ENCODE peak calls at places on chromosomes 1 and 21, in nine cellular contexts. One of them, this sample, is unnamed.

GRCh38 chr1:99644302-99645004 is 1.5 kb upstream of the PALMD start:
- DNase-seq in MCF 10A: peak
- DNase-seq in RCC 7860: no peak
- DNase-seq in K562: no peak
- DNase-seq in activated CD8-positive, alpha-beta T cell treated with anti-CD3 and anti-CD28 coated beads, Interleukin-2, amount 10 ng/mL, durations not matched to agents 7 days and 5 days: no peak
- DNase-seq in activated T-cell treated with anti-CD3 and anti-CD28 coated beads for 48 hours: no peak
- DNase-seq in GM06990: no peak
- DNase-seq in NCI-H1694: no peak
- DNase-seq in AG08395: no peak
- DNase-seq in this sample: no peak

GRCh38 chr21:18493420-18493819 is 89.8 kb upstream of the TMPRSS15 start:
- DNase-seq in MCF 10A: peak
- DNase-seq in RCC 7860: peak
- DNase-seq in K562: no peak
- DNase-seq in activated CD8-positive, alpha-beta T cell treated with anti-CD3 and anti-CD28 coated beads, Interleukin-2, amount 10 ng/mL, durations not matched to agents 7 days and 5 days: no peak
- DNase-seq in activated T-cell treated with anti-CD3 and anti-CD28 coated beads for 48 hours: no peak
- DNase-seq in GM06990: no peak
- DNase-seq in NCI-H1694: no peak
- DNase-seq in AG08395: peak
- DNase-seq in this sample: no peak

GRCh38 chr1:23634840-23635642 is 56.6 kb upstream of the RPL11 start:
- DNase-seq in MCF 10A: peak
- DNase-seq in RCC 7860: peak
- DNase-seq in K562: peak
- DNase-seq in activated CD8-positive, alpha-beta T cell treated with anti-CD3 and anti-CD28 coated beads, Interleukin-2, amount 10 ng/mL, durations not matched to agents 7 days and 5 days: peak
- DNase-seq in activated T-cell treated with anti-CD3 and anti-CD28 coated beads for 48 hours: no peak
- DNase-seq in GM06990: peak
- DNase-seq in NCI-H1694: peak
- DNase-seq in AG08395: peak
- DNase-seq in this sample: no peak

GRCh38 chr1:12703821-12704451 is 12.0 kb upstream of the AADACL3 start:
- DNase-seq in MCF 10A: no peak
- DNase-seq in RCC 7860: no peak
- DNase-seq in K562: no peak
- DNase-seq in activated CD8-positive, alpha-beta T cell treated with anti-CD3 and anti-CD28 coated beads, Interleukin-2, amount 10 ng/mL, durations not matched to agents 7 days and 5 days: no peak
- DNase-seq in activated T-cell treated with anti-CD3 and anti-CD28 coated beads for 48 hours: no peak
- DNase-seq in GM06990: no peak
- DNase-seq in NCI-H1694: no peak
- DNase-seq in AG08395: no peak
- DNase-seq in this sample: no peak

GRCh38 chr1:64112281-64112680 is 91.1 kb upstream of the UBE2U start:
- DNase-seq in MCF 10A: peak
- DNase-seq in RCC 7860: peak
- DNase-seq in K562: no peak
- DNase-seq in activated CD8-positive, alpha-beta T cell treated with anti-CD3 and anti-CD28 coated beads, Interleukin-2, amount 10 ng/mL, durations not matched to agents 7 days and 5 days: no peak
- DNase-seq in activated T-cell treated with anti-CD3 and anti-CD28 coated beads for 48 hours: no peak
- DNase-seq in GM06990: no peak
- DNase-seq in NCI-H1694: no peak
- DNase-seq in AG08395: peak
- DNase-seq in this sample: no peak

GRCh38 chr1:94606471-94606870 is 64.9 kb upstream of the F3 start:
- DNase-seq in MCF 10A: no peak
- DNase-seq in RCC 7860: peak
- DNase-seq in K562: no peak
- DNase-seq in activated CD8-positive, alpha-beta T cell treated with anti-CD3 and anti-CD28 coated beads, Interleukin-2, amount 10 ng/mL, durations not matched to agents 7 days and 5 days: no peak
- DNase-seq in activated T-cell treated with anti-CD3 and anti-CD28 coated beads for 48 hours: no peak
- DNase-seq in GM06990: no peak
- DNase-seq in NCI-H1694: no peak
- DNase-seq in AG08395: no peak
- DNase-seq in this sample: no peak

GRCh38 chr1:64696879-64697278 is 48.0 kb upstream of the RAVER2 start:
- DNase-seq in MCF 10A: no peak
- DNase-seq in RCC 7860: no peak
- DNase-seq in K562: no peak
- DNase-seq in activated CD8-positive, alpha-beta T cell treated with anti-CD3 and anti-CD28 coated beads, Interleukin-2, amount 10 ng/mL, durations not matched to agents 7 days and 5 days: no peak
- DNase-seq in activated T-cell treated with anti-CD3 and anti-CD28 coated beads for 48 hours: no peak
- DNase-seq in GM06990: no peak
- DNase-seq in NCI-H1694: no peak
- DNase-seq in AG08395: no peak
- DNase-seq in this sample: no peak

GRCh38 chr1:52641307-52641706 is 8.3 kb downstream of the SHISAL2A start:
- DNase-seq in MCF 10A: no peak
- DNase-seq in RCC 7860: no peak
- DNase-seq in K562: no peak
- DNase-seq in activated CD8-positive, alpha-beta T cell treated with anti-CD3 and anti-CD28 coated beads, Interleukin-2, amount 10 ng/mL, durations not matched to agents 7 days and 5 days: no peak
- DNase-seq in activated T-cell treated with anti-CD3 and anti-CD28 coated beads for 48 hours: no peak
- DNase-seq in GM06990: no peak
- DNase-seq in NCI-H1694: no peak
- DNase-seq in AG08395: no peak
- DNase-seq in this sample: peak

GRCh38 chr21:23812485-23812884 is 1794.8 kb downstream of the MRPL39 start:
- DNase-seq in MCF 10A: no peak
- DNase-seq in RCC 7860: no peak
- DNase-seq in K562: peak
- DNase-seq in activated CD8-positive, alpha-beta T cell treated with anti-CD3 and anti-CD28 coated beads, Interleukin-2, amount 10 ng/mL, durations not matched to agents 7 days and 5 days: no peak
- DNase-seq in activated T-cell treated with anti-CD3 and anti-CD28 coated beads for 48 hours: no peak
- DNase-seq in GM06990: no peak
- DNase-seq in NCI-H1694: no peak
- DNase-seq in AG08395: no peak
- DNase-seq in this sample: no peak

GRCh38 chr1:159944623-159945455 is 574 bp downstream of the IGSF9 start:
- DNase-seq in MCF 10A: no peak
- DNase-seq in RCC 7860: no peak
- DNase-seq in K562: no peak
- DNase-seq in activated CD8-positive, alpha-beta T cell treated with anti-CD3 and anti-CD28 coated beads, Interleukin-2, amount 10 ng/mL, durations not matched to agents 7 days and 5 days: no peak
- DNase-seq in activated T-cell treated with anti-CD3 and anti-CD28 coated beads for 48 hours: no peak
- DNase-seq in GM06990: no peak
- DNase-seq in NCI-H1694: no peak
- DNase-seq in AG08395: no peak
- DNase-seq in this sample: no peak

GRCh38 chr21:32613436-32614043 is 1.4 kb upstream of the CFAP298 start:
- DNase-seq in MCF 10A: no peak
- DNase-seq in RCC 7860: no peak
- DNase-seq in K562: peak
- DNase-seq in activated CD8-positive, alpha-beta T cell treated with anti-CD3 and anti-CD28 coated beads, Interleukin-2, amount 10 ng/mL, durations not matched to agents 7 days and 5 days: no peak
- DNase-seq in activated T-cell treated with anti-CD3 and anti-CD28 coated beads for 48 hours: no peak
- DNase-seq in GM06990: no peak
- DNase-seq in NCI-H1694: no peak
- DNase-seq in AG08395: no peak
- DNase-seq in this sample: no peak

This sample was measured in GM12864.